ENCODE peak calls at places on chromosome 12, in six cellular contexts. One of them, this sample, is unnamed.
A peak's percentile ranks its signal among the peaks of the same experiment; 100 is the strongest.

GRCh38 chr12:1797991-1798733 is 22.2 kb upstream of the LRTM2 start:
- DNase-seq in posterior vena cava: peak; percentile 82
- DNase-seq in tibial artery: no peak
- DNase-seq in NCI-H524: no peak
- DNase-seq in CD4-positive, CD25-positive, alpha-beta regulatory T cell: no peak
- DNase-seq in heart left ventricle: peak; percentile 55
- DNase-seq in this sample: no peak

GRCh38 chr12:53254816-53255545 is 13.1 kb upstream of the ESPL1 start:
- DNase-seq in posterior vena cava: no peak
- DNase-seq in heart left ventricle: no peak
- DNase-seq in CD4-positive, CD25-positive, alpha-beta regulatory T cell: no peak
- DNase-seq in tibial artery: no peak
- DNase-seq in NCI-H524: no peak
- DNase-seq in this sample: no peak

GRCh38 chr12:80032967-80033366 is 66.4 kb upstream of the OTOGL start:
- DNase-seq in posterior vena cava: no peak
- DNase-seq in tibial artery: no peak
- DNase-seq in heart left ventricle: no peak
- DNase-seq in NCI-H524: no peak
- DNase-seq in CD4-positive, CD25-positive, alpha-beta regulatory T cell: no peak
- DNase-seq in this sample: no peak

GRCh38 chr12:51886021-51886710 is 1.7 kb upstream of the ANKRD33 start:
- DNase-seq in tibial artery: peak; percentile 89
- DNase-seq in CD4-positive, CD25-positive, alpha-beta regulatory T cell: no peak
- DNase-seq in posterior vena cava: peak; percentile 92
- DNase-seq in NCI-H524: no peak
- DNase-seq in heart left ventricle: peak; percentile 68
- DNase-seq in this sample: no peak

GRCh38 chr12:100926669-100927248 is 132.2 kb downstream of the ANO4 start:
- DNase-seq in tibial artery: no peak
- DNase-seq in CD4-positive, CD25-positive, alpha-beta regulatory T cell: no peak
- DNase-seq in posterior vena cava: no peak
- DNase-seq in NCI-H524: peak; percentile 20
- DNase-seq in heart left ventricle: no peak
- DNase-seq in this sample: peak; percentile 14

GRCh38 chr12:70354777-70355176 is 11.3 kb upstream of the KCNMB4 start:
- DNase-seq in tibial artery: no peak
- DNase-seq in posterior vena cava: no peak
- DNase-seq in CD4-positive, CD25-positive, alpha-beta regulatory T cell: no peak
- DNase-seq in heart left ventricle: no peak
- DNase-seq in NCI-H524: no peak
- DNase-seq in this sample: no peak

GRCh38 chr12:72699362-72699761 is 427.2 kb downstream of the TRHDE start:
- DNase-seq in heart left ventricle: no peak
- DNase-seq in NCI-H524: no peak
- DNase-seq in CD4-positive, CD25-positive, alpha-beta regulatory T cell: no peak
- DNase-seq in posterior vena cava: no peak
- DNase-seq in tibial artery: no peak
- DNase-seq in this sample: no peak

GRCh38 chr12:92784795-92785562 is 82.2 kb downstream of the PLEKHG7 start:
- DNase-seq in NCI-H524: peak; percentile 83
- DNase-seq in posterior vena cava: no peak
- DNase-seq in heart left ventricle: no peak
- DNase-seq in CD4-positive, CD25-positive, alpha-beta regulatory T cell: peak; percentile 12
- DNase-seq in tibial artery: no peak
- DNase-seq in this sample: no peak

GRCh38 chr12:82708507-82708906 is 21.8 kb downstream of the TMTC2 start:
- DNase-seq in posterior vena cava: no peak
- DNase-seq in tibial artery: no peak
- DNase-seq in CD4-positive, CD25-positive, alpha-beta regulatory T cell: no peak
- DNase-seq in NCI-H524: peak; percentile 2
- DNase-seq in heart left ventricle: no peak
- DNase-seq in this sample: no peak

GRCh38 chr12:111887916-111888745 is 46.1 kb downstream of the MAPKAPK5 start:
- DNase-seq in tibial artery: peak; percentile 20
- DNase-seq in NCI-H524: no peak
- DNase-seq in posterior vena cava: no peak
- DNase-seq in heart left ventricle: no peak
- DNase-seq in CD4-positive, CD25-positive, alpha-beta regulatory T cell: no peak
- DNase-seq in this sample: no peak

GRCh38 chr12:41433460-41433859 is 245.3 kb downstream of the PDZRN4 start:
- DNase-seq in NCI-H524: no peak
- DNase-seq in CD4-positive, CD25-positive, alpha-beta regulatory T cell: no peak
- DNase-seq in heart left ventricle: no peak
- DNase-seq in posterior vena cava: no peak
- DNase-seq in tibial artery: no peak
- DNase-seq in this sample: no peak

GRCh38 chr12:109641422-109641821 is 67.8 kb downstream of the MVK start:
- DNase-seq in tibial artery: no peak
- DNase-seq in posterior vena cava: no peak
- DNase-seq in heart left ventricle: no peak
- DNase-seq in NCI-H524: no peak
- DNase-seq in CD4-positive, CD25-positive, alpha-beta regulatory T cell: no peak
- DNase-seq in this sample: no peak

GRCh38 chr12:56635539-56636117 is 5.5 kb upstream of the BAZ2A start:
- DNase-seq in tibial artery: no peak
- DNase-seq in NCI-H524: peak; percentile 33
- DNase-seq in CD4-positive, CD25-positive, alpha-beta regulatory T cell: peak; percentile 58
- DNase-seq in posterior vena cava: peak; percentile 38
- DNase-seq in heart left ventricle: no peak
- DNase-seq in this sample: no peak

GRCh38 chr12:80553316-80553715 is 109.3 kb downstream of the PTPRQ start:
- DNase-seq in tibial artery: no peak
- DNase-seq in CD4-positive, CD25-positive, alpha-beta regulatory T cell: no peak
- DNase-seq in NCI-H524: no peak
- DNase-seq in posterior vena cava: no peak
- DNase-seq in heart left ventricle: no peak
- DNase-seq in this sample: no peak